ENCODE peak calls at places on chromosome 22, in four cellular contexts. One of them, this sample, is unnamed.

GRCh38 chr22:34976474-34976873 is 89.5 kb upstream of the ISX start:
- DNase-seq in activated T-cell treated with anti-CD3 and anti-CD28 coated beads, Interleukin-2, amount 50 U/mL, for 24 hours: no peak
- DNase-seq in stimulated activated CD8-positive, alpha-beta memory T cell treated with anti-CD3 and anti-CD28 coated beads, Interleukin-15, amount 100 ng/mL, for 24 hours: no peak
- DNase-seq in stimulated activated CD4-positive, alpha-beta T cell treated with anti-CD3 and anti-CD28 coated beads, Interleukin-4, amount 100 ng/mL, for 1 hour: no peak
- DNase-seq in this sample: no peak

GRCh38 chr22:44363214-44363979 is 50.6 kb upstream of the SHISAL1 start:
- DNase-seq in activated T-cell treated with anti-CD3 and anti-CD28 coated beads, Interleukin-2, amount 50 U/mL, for 24 hours: no peak
- DNase-seq in stimulated activated CD8-positive, alpha-beta memory T cell treated with anti-CD3 and anti-CD28 coated beads, Interleukin-15, amount 100 ng/mL, for 24 hours: no peak
- DNase-seq in stimulated activated CD4-positive, alpha-beta T cell treated with anti-CD3 and anti-CD28 coated beads, Interleukin-4, amount 100 ng/mL, for 1 hour: no peak
- DNase-seq in this sample: no peak

GRCh38 chr22:35327690-35328471 is 28.2 kb downstream of the TOM1 start:
- DNase-seq in activated T-cell treated with anti-CD3 and anti-CD28 coated beads, Interleukin-2, amount 50 U/mL, for 24 hours: no peak
- DNase-seq in stimulated activated CD8-positive, alpha-beta memory T cell treated with anti-CD3 and anti-CD28 coated beads, Interleukin-15, amount 100 ng/mL, for 24 hours: no peak
- DNase-seq in stimulated activated CD4-positive, alpha-beta T cell treated with anti-CD3 and anti-CD28 coated beads, Interleukin-4, amount 100 ng/mL, for 1 hour: no peak
- DNase-seq in this sample: no peak

GRCh38 chr22:40044870-40045834 is 50.4 kb downstream of the FAM83F start:
- DNase-seq in activated T-cell treated with anti-CD3 and anti-CD28 coated beads, Interleukin-2, amount 50 U/mL, for 24 hours: peak; percentile 85
- DNase-seq in stimulated activated CD8-positive, alpha-beta memory T cell treated with anti-CD3 and anti-CD28 coated beads, Interleukin-15, amount 100 ng/mL, for 24 hours: peak; percentile 56
- DNase-seq in stimulated activated CD4-positive, alpha-beta T cell treated with anti-CD3 and anti-CD28 coated beads, Interleukin-4, amount 100 ng/mL, for 1 hour: peak; percentile 73
- DNase-seq in this sample: no peak

GRCh38 chr22:19397729-19398094 is 33.8 kb downstream of the HIRA start:
- DNase-seq in activated T-cell treated with anti-CD3 and anti-CD28 coated beads, Interleukin-2, amount 50 U/mL, for 24 hours: no peak
- DNase-seq in stimulated activated CD8-positive, alpha-beta memory T cell treated with anti-CD3 and anti-CD28 coated beads, Interleukin-15, amount 100 ng/mL, for 24 hours: no peak
- DNase-seq in stimulated activated CD4-positive, alpha-beta T cell treated with anti-CD3 and anti-CD28 coated beads, Interleukin-4, amount 100 ng/mL, for 1 hour: no peak
- DNase-seq in this sample: no peak

GRCh38 chr22:19410941-19411689 is 20.4 kb downstream of the HIRA start:
- DNase-seq in activated T-cell treated with anti-CD3 and anti-CD28 coated beads, Interleukin-2, amount 50 U/mL, for 24 hours: no peak
- DNase-seq in stimulated activated CD8-positive, alpha-beta memory T cell treated with anti-CD3 and anti-CD28 coated beads, Interleukin-15, amount 100 ng/mL, for 24 hours: no peak
- DNase-seq in stimulated activated CD4-positive, alpha-beta T cell treated with anti-CD3 and anti-CD28 coated beads, Interleukin-4, amount 100 ng/mL, for 1 hour: no peak
- DNase-seq in this sample: no peak

GRCh38 chr22:21850660-21851059 is 16.8 kb downstream of the MAPK1 start:
- DNase-seq in activated T-cell treated with anti-CD3 and anti-CD28 coated beads, Interleukin-2, amount 50 U/mL, for 24 hours: no peak
- DNase-seq in stimulated activated CD8-positive, alpha-beta memory T cell treated with anti-CD3 and anti-CD28 coated beads, Interleukin-15, amount 100 ng/mL, for 24 hours: no peak
- DNase-seq in stimulated activated CD4-positive, alpha-beta T cell treated with anti-CD3 and anti-CD28 coated beads, Interleukin-4, amount 100 ng/mL, for 1 hour: no peak
- DNase-seq in this sample: no peak

GRCh38 chr22:19814428-19814827 is 40.2 kb downstream of the GNB1L start:
- DNase-seq in activated T-cell treated with anti-CD3 and anti-CD28 coated beads, Interleukin-2, amount 50 U/mL, for 24 hours: peak; percentile 20
- DNase-seq in stimulated activated CD8-positive, alpha-beta memory T cell treated with anti-CD3 and anti-CD28 coated beads, Interleukin-15, amount 100 ng/mL, for 24 hours: no peak
- DNase-seq in stimulated activated CD4-positive, alpha-beta T cell treated with anti-CD3 and anti-CD28 coated beads, Interleukin-4, amount 100 ng/mL, for 1 hour: no peak
- DNase-seq in this sample: no peak

GRCh38 chr22:19497245-19497644 is 17.5 kb downstream of the CDC45 start:
- DNase-seq in activated T-cell treated with anti-CD3 and anti-CD28 coated beads, Interleukin-2, amount 50 U/mL, for 24 hours: no peak
- DNase-seq in stimulated activated CD8-positive, alpha-beta memory T cell treated with anti-CD3 and anti-CD28 coated beads, Interleukin-15, amount 100 ng/mL, for 24 hours: no peak
- DNase-seq in stimulated activated CD4-positive, alpha-beta T cell treated with anti-CD3 and anti-CD28 coated beads, Interleukin-4, amount 100 ng/mL, for 1 hour: no peak
- DNase-seq in this sample: no peak

GRCh38 chr22:36838119-36839030 is 21.5 kb upstream of the PVALB start:
- DNase-seq in activated T-cell treated with anti-CD3 and anti-CD28 coated beads, Interleukin-2, amount 50 U/mL, for 24 hours: no peak
- DNase-seq in stimulated activated CD8-positive, alpha-beta memory T cell treated with anti-CD3 and anti-CD28 coated beads, Interleukin-15, amount 100 ng/mL, for 24 hours: no peak
- DNase-seq in stimulated activated CD4-positive, alpha-beta T cell treated with anti-CD3 and anti-CD28 coated beads, Interleukin-4, amount 100 ng/mL, for 1 hour: no peak
- DNase-seq in this sample: no peak

GRCh38 chr22:19085233-19086043 is 36.8 kb downstream of the DGCR2 start:
- DNase-seq in activated T-cell treated with anti-CD3 and anti-CD28 coated beads, Interleukin-2, amount 50 U/mL, for 24 hours: no peak
- DNase-seq in stimulated activated CD8-positive, alpha-beta memory T cell treated with anti-CD3 and anti-CD28 coated beads, Interleukin-15, amount 100 ng/mL, for 24 hours: no peak
- DNase-seq in stimulated activated CD4-positive, alpha-beta T cell treated with anti-CD3 and anti-CD28 coated beads, Interleukin-4, amount 100 ng/mL, for 1 hour: no peak
- DNase-seq in this sample: no peak

GRCh38 chr22:49855491-49855911 is 1.9 kb downstream of the ZBED4 start:
- DNase-seq in activated T-cell treated with anti-CD3 and anti-CD28 coated beads, Interleukin-2, amount 50 U/mL, for 24 hours: no peak
- DNase-seq in stimulated activated CD8-positive, alpha-beta memory T cell treated with anti-CD3 and anti-CD28 coated beads, Interleukin-15, amount 100 ng/mL, for 24 hours: no peak
- DNase-seq in stimulated activated CD4-positive, alpha-beta T cell treated with anti-CD3 and anti-CD28 coated beads, Interleukin-4, amount 100 ng/mL, for 1 hour: no peak
- DNase-seq in this sample: no peak

GRCh38 chr22:23179381-23180294 is 671 bp upstream of the BCR start:
- DNase-seq in activated T-cell treated with anti-CD3 and anti-CD28 coated beads, Interleukin-2, amount 50 U/mL, for 24 hours: peak; percentile 43
- DNase-seq in stimulated activated CD8-positive, alpha-beta memory T cell treated with anti-CD3 and anti-CD28 coated beads, Interleukin-15, amount 100 ng/mL, for 24 hours: no peak
- DNase-seq in stimulated activated CD4-positive, alpha-beta T cell treated with anti-CD3 and anti-CD28 coated beads, Interleukin-4, amount 100 ng/mL, for 1 hour: no peak
- DNase-seq in this sample: no peak

GRCh38 chr22:20158366-20159036 is 7.6 kb upstream of the CCDC188 start:
- DNase-seq in activated T-cell treated with anti-CD3 and anti-CD28 coated beads, Interleukin-2, amount 50 U/mL, for 24 hours: no peak
- DNase-seq in stimulated activated CD8-positive, alpha-beta memory T cell treated with anti-CD3 and anti-CD28 coated beads, Interleukin-15, amount 100 ng/mL, for 24 hours: no peak
- DNase-seq in stimulated activated CD4-positive, alpha-beta T cell treated with anti-CD3 and anti-CD28 coated beads, Interleukin-4, amount 100 ng/mL, for 1 hour: no peak
- DNase-seq in this sample: no peak

GRCh38 chr22:27207907-27208306 is 550.5 kb downstream of the MIAT start:
- DNase-seq in activated T-cell treated with anti-CD3 and anti-CD28 coated beads, Interleukin-2, amount 50 U/mL, for 24 hours: no peak
- DNase-seq in stimulated activated CD8-positive, alpha-beta memory T cell treated with anti-CD3 and anti-CD28 coated beads, Interleukin-15, amount 100 ng/mL, for 24 hours: no peak
- DNase-seq in stimulated activated CD4-positive, alpha-beta T cell treated with anti-CD3 and anti-CD28 coated beads, Interleukin-4, amount 100 ng/mL, for 1 hour: no peak
- DNase-seq in this sample: no peak

GRCh38 chr22:21020802-21021429 is 6.0 kb downstream of the P2RX6 start:
- DNase-seq in activated T-cell treated with anti-CD3 and anti-CD28 coated beads, Interleukin-2, amount 50 U/mL, for 24 hours: no peak
- DNase-seq in stimulated activated CD8-positive, alpha-beta memory T cell treated with anti-CD3 and anti-CD28 coated beads, Interleukin-15, amount 100 ng/mL, for 24 hours: no peak
- DNase-seq in stimulated activated CD4-positive, alpha-beta T cell treated with anti-CD3 and anti-CD28 coated beads, Interleukin-4, amount 100 ng/mL, for 1 hour: no peak
- DNase-seq in this sample: no peak

GRCh38 chr22:30420401-30421178 is 5.0 kb upstream of the MTFP1 start:
- DNase-seq in activated T-cell treated with anti-CD3 and anti-CD28 coated beads, Interleukin-2, amount 50 U/mL, for 24 hours: no peak
- DNase-seq in stimulated activated CD8-positive, alpha-beta memory T cell treated with anti-CD3 and anti-CD28 coated beads, Interleukin-15, amount 100 ng/mL, for 24 hours: no peak
- DNase-seq in stimulated activated CD4-positive, alpha-beta T cell treated with anti-CD3 and anti-CD28 coated beads, Interleukin-4, amount 100 ng/mL, for 1 hour: no peak
- DNase-seq in this sample: no peak

GRCh38 chr22:44091021-44091721 is 67.1 kb downstream of the PARVB start:
- DNase-seq in activated T-cell treated with anti-CD3 and anti-CD28 coated beads, Interleukin-2, amount 50 U/mL, for 24 hours: no peak
- DNase-seq in stimulated activated CD8-positive, alpha-beta memory T cell treated with anti-CD3 and anti-CD28 coated beads, Interleukin-15, amount 100 ng/mL, for 24 hours: no peak
- DNase-seq in stimulated activated CD4-positive, alpha-beta T cell treated with anti-CD3 and anti-CD28 coated beads, Interleukin-4, amount 100 ng/mL, for 1 hour: peak; percentile 31
- DNase-seq in this sample: no peak

GRCh38 chr22:17953147-17953546 is 71.2 kb downstream of the MICAL3 start:
- DNase-seq in activated T-cell treated with anti-CD3 and anti-CD28 coated beads, Interleukin-2, amount 50 U/mL, for 24 hours: no peak
- DNase-seq in stimulated activated CD8-positive, alpha-beta memory T cell treated with anti-CD3 and anti-CD28 coated beads, Interleukin-15, amount 100 ng/mL, for 24 hours: no peak
- DNase-seq in stimulated activated CD4-positive, alpha-beta T cell treated with anti-CD3 and anti-CD28 coated beads, Interleukin-4, amount 100 ng/mL, for 1 hour: no peak
- DNase-seq in this sample: no peak

GRCh38 chr22:25759825-25760231 is 17.8 kb downstream of the MYO18B start:
- DNase-seq in activated T-cell treated with anti-CD3 and anti-CD28 coated beads, Interleukin-2, amount 50 U/mL, for 24 hours: no peak
- DNase-seq in stimulated activated CD8-positive, alpha-beta memory T cell treated with anti-CD3 and anti-CD28 coated beads, Interleukin-15, amount 100 ng/mL, for 24 hours: no peak
- DNase-seq in stimulated activated CD4-positive, alpha-beta T cell treated with anti-CD3 and anti-CD28 coated beads, Interleukin-4, amount 100 ng/mL, for 1 hour: no peak
- DNase-seq in this sample: no peak

GRCh38 chr22:30296324-30296723 is 7.0 kb upstream of the CASTOR1 start:
- DNase-seq in activated T-cell treated with anti-CD3 and anti-CD28 coated beads, Interleukin-2, amount 50 U/mL, for 24 hours: no peak
- DNase-seq in stimulated activated CD8-positive, alpha-beta memory T cell treated with anti-CD3 and anti-CD28 coated beads, Interleukin-15, amount 100 ng/mL, for 24 hours: no peak
- DNase-seq in stimulated activated CD4-positive, alpha-beta T cell treated with anti-CD3 and anti-CD28 coated beads, Interleukin-4, amount 100 ng/mL, for 1 hour: no peak
- DNase-seq in this sample: no peak

GRCh38 chr22:38796262-38796957 is 2.5 kb upstream of the DNAL4 start:
- DNase-seq in activated T-cell treated with anti-CD3 and anti-CD28 coated beads, Interleukin-2, amount 50 U/mL, for 24 hours: no peak
- DNase-seq in stimulated activated CD8-positive, alpha-beta memory T cell treated with anti-CD3 and anti-CD28 coated beads, Interleukin-15, amount 100 ng/mL, for 24 hours: no peak
- DNase-seq in stimulated activated CD4-positive, alpha-beta T cell treated with anti-CD3 and anti-CD28 coated beads, Interleukin-4, amount 100 ng/mL, for 1 hour: no peak
- DNase-seq in this sample: no peak

GRCh38 chr22:30286813-30287625 is 2.3 kb downstream of the CASTOR1 start:
- DNase-seq in activated T-cell treated with anti-CD3 and anti-CD28 coated beads, Interleukin-2, amount 50 U/mL, for 24 hours: peak; percentile 93
- DNase-seq in stimulated activated CD8-positive, alpha-beta memory T cell treated with anti-CD3 and anti-CD28 coated beads, Interleukin-15, amount 100 ng/mL, for 24 hours: peak; percentile 82
- DNase-seq in stimulated activated CD4-positive, alpha-beta T cell treated with anti-CD3 and anti-CD28 coated beads, Interleukin-4, amount 100 ng/mL, for 1 hour: peak; percentile 88
- DNase-seq in this sample: peak; percentile 84

This sample was measured in mesothelial cell of epicardium.